ENCODE peak calls at places on chromosomes 13 and 19, in five cellular contexts. F is GM12865, H is heart left ventricle, J is astrocyte of the hippocampus, S is hepatic stellate cell. E is an unnamed sample.

GRCh38 chr13:47036291-47037008 is 139.6 kb upstream of the HTR2A start:
- DNase-seq in J (no peak), F (peak), S (no peak), H (no peak), E (no peak)

GRCh38 chr13:36345438-36346221 is 564 bp downstream of the SPART start:
- DNase-seq in S (peak), F (peak), J (peak), H (peak), E (peak)

GRCh38 chr19:46718934-46719551 is 2.1 kb upstream of the PRKD2 start:
- DNase-seq in S (no peak), H (no peak), J (no peak), F (peak), E (peak)

GRCh38 chr13:38900188-38900587 is 90.4 kb downstream of the STOML3 start:
- DNase-seq in H (no peak), S (no peak), F (no peak), J (no peak), E (no peak)

GRCh38 chr13:81116461-81117282 is 775.7 kb upstream of the SPRY2 start:
- DNase-seq in J (no peak), S (no peak), F (no peak), H (no peak), E (no peak)

GRCh38 chr13:49840667-49841066 is 48.2 kb upstream of the KPNA3 start:
- DNase-seq in F (no peak), S (no peak), J (no peak), H (no peak), E (no peak)

GRCh38 chr13:113526466-113527220 is 36.1 kb upstream of the DCUN1D2 start:
- DNase-seq in F (no peak), H (no peak), J (no peak), S (no peak), E (no peak)

GRCh38 chr13:77878186-77878585 is 40.4 kb downstream of the EDNRB start:
- DNase-seq in S (no peak), H (no peak), F (no peak), J (no peak), E (no peak)

GRCh38 chr19:37227996-37228395 is 10.0 kb downstream of the ZNF383 start:
- DNase-seq in S (no peak), J (no peak), F (no peak), H (no peak), E (no peak)

GRCh38 chr13:25372275-25373081 is 704 bp downstream of the ATP8A2 start:
- DNase-seq in H (no peak), F (no peak), S (no peak), J (peak), E (peak)

GRCh38 chr19:42169486-42169885 is 37.2 kb upstream of the POU2F2 start:
- DNase-seq in F (no peak), J (no peak), S (no peak), H (no peak), E (no peak)

GRCh38 chr13:49652691-49653305 is 24.5 kb downstream of the ARL11 start:
- DNase-seq in J (no peak), F (peak), S (peak), H (no peak), E (peak)

GRCh38 chr19:45630463-45630862 is 8.7 kb downstream of the EML2 start:
- DNase-seq in S (peak), H (no peak), J (peak), F (peak), E (peak)

GRCh38 chr19:1889907-1890306 is 4.6 kb upstream of the ABHD17A start:
- DNase-seq in J (no peak), S (no peak), F (no peak), H (no peak), E (no peak)

GRCh38 chr19:40280608-40281221 is 4.4 kb downstream of the AKT2 start:
- DNase-seq in J (no peak), S (no peak), F (no peak), H (peak), E (no peak)

GRCh38 chr19:46030861-46031550 is 8.2 kb upstream of the PGLYRP1 start:
- DNase-seq in J (no peak), F (no peak), S (no peak), H (no peak), E (no peak)

GRCh38 chr13:23427342-23428182 is 5.9 kb downstream of the SACS start:
- DNase-seq in S (peak), H (peak), F (no peak), J (peak), E (peak)

GRCh38 chr19:8445488-8446001 is 770 bp downstream of the HNRNPM start:
- DNase-seq in H (peak), J (peak), S (no peak), F (peak), E (peak)

GRCh38 chr13:81406639-81407292 is 1065.8 kb upstream of the SPRY2 start:
- DNase-seq in H (no peak), J (no peak), S (no peak), F (no peak), E (no peak)

GRCh38 chr19:18053571-18054219 is 33.0 kb downstream of the IL12RB1 start:
- DNase-seq in H (no peak), F (no peak), J (peak), S (no peak), E (peak)

GRCh38 chr19:19342086-19343015 is 21.7 kb downstream of the MAU2 start:
- DNase-seq in F (peak), S (peak), H (peak), J (peak), E (peak)

GRCh38 chr13:96781141-96781540 is 213.1 kb downstream of the OXGR1 start:
- DNase-seq in H (peak), F (no peak), S (no peak), J (peak), E (no peak)

GRCh38 chr19:55451163-55451521 is 8.0 kb upstream of the SHISA7 start:
- DNase-seq in J (no peak), F (no peak), H (no peak), S (no peak), E (no peak)